ENCODE peak calls at places on chromosome 15, in four cellular contexts. N, H, X and T are unnamed samples. For H3K9me3, the result is how much of the 10 kb centered on the place peaks cover.

GRCh38 chr15:83653639-83654378 is at the start of gene ADAMTSL3:
- DNase-seq in N (peak), H (peak), X (peak), T (no peak)

GRCh38 chr15:29827421-29827820 is 5.2 kb upstream of the TJP1 start:
- DNase-seq in N (no peak), X (no peak), H (no peak), T (no peak)

GRCh38 chr15:78840661-78841060 is 29.4 kb upstream of the ADAMTS7 start:
- DNase-seq in X (peak), H (no peak), N (peak), T (no peak)

GRCh38 chr15:68315495-68316007 is 38.0 kb downstream of the FEM1B start:
- DNase-seq in X (no peak), H (no peak), N (peak), T (no peak)

GRCh38 chr15:90394702-90395442 is 6.8 kb downstream of the IQGAP1 start:
- DNase-seq in X (no peak), N (no peak), H (no peak), T (no peak)

GRCh38 chr15:78434134-78434533 is 3.9 kb upstream of the IREB2 start:
- DNase-seq in X (no peak), H (no peak), N (no peak), T (no peak)

GRCh38 chr15:39869858-39870515 is 50.1 kb downstream of the GPR176 start:
- DNase-seq in N (peak), X (no peak), H (no peak), T (no peak)

GRCh38 chr15:55576911-55577310 is 11.2 kb downstream of the PYGO1 start:
- DNase-seq in X (no peak), H (no peak), N (no peak), T (no peak)

GRCh38 chr15:76939715-76940114 is 8.2 kb downstream of the RCN2 start:
- DNase-seq in H (no peak), X (peak), N (no peak), T (no peak)

GRCh38 chr15:43150171-43150929 is 17.0 kb downstream of the TMEM62 start:
- DNase-seq in N (no peak), H (no peak), X (peak), T (no peak)

GRCh38 chr15:27358751-27359434 is 387.9 kb downstream of the GABRG3 start:
- DNase-seq in X (peak), H (no peak), N (no peak), T (no peak)

GRCh38 chr15:70879386-70879785 is 12.8 kb downstream of the THAP10 start:
- DNase-seq in N (no peak), X (peak), H (no peak), T (no peak)

GRCh38 chr15:50181983-50182232 is at the start of gene SLC27A2:
- DNase-seq in N (no peak), X (no peak), H (no peak), T (no peak)

GRCh38 chr15:60004846-60005351 is 788 bp downstream of the FOXB1 start:
- DNase-seq in X (peak), H (no peak), N (no peak), T (no peak)
- H3K4me3 ChIP-seq in X (no peak), H (no peak), N (peak), T (peak)

GRCh38 chr15:25175033-25175788 is 220.4 kb downstream of the SNRPN start:
- DNase-seq in X (no peak), N (no peak), H (no peak), T (no peak)
- H3K9me3 ChIP-seq in X (under half), N (half or more), H (under half), T (under half)

DNA sequence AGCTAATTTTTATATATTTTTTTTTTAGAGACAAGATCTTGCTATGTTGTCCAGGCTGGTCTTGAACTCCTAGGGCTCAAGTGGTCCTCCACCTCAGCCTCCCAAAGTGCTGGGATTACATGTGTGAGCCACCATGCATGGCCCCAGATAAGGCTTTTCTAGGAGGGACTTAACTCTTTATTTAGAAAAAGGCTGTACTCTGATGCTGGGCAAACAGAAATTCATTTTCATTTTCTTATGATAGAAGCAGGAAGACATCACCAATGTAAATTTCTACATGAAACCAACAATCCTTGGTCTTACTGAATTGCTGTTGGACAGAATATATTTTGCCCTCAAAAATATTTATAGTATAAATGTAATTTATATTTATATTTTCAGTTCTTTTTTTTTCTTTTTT is 9.6 kb downstream of the NIPA1 start:
- DNase-seq in X (no peak), H (no peak), N (no peak), T (no peak)
- H3K4me3 ChIP-seq in X (no peak), H (no peak), N (no peak), T (no peak)

DNA sequence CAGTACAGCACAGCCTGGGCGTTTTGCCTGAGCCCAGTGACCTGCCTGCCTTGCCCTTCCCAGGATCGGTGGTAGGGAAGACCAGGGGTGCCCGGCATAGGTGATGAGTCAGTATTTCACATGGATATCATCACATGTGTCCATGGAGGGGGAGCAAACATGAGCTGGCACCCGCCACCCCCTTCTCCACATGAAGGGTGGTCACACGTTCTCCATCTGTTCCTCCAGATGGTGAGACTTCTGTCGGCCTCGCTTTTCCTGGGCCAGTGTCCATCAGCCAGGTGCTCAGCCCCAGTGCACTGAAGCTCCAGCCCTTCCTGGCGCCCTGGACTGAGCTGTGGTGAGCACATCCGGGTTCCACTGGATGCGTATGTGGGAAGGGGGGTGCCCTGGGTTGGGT is 208.4 kb downstream of the UBE3A start:
- DNase-seq in H (no peak), N (no peak), X (no peak), T (no peak)
- H3K9me3 ChIP-seq in H (under half), N (under half), X (under half), T (under half)

GRCh38 chr15:60804551-60804950 is 325.6 kb upstream of the ICE2 start:
- DNase-seq in H (no peak), X (no peak), N (no peak), T (no peak)
- H3K4me3 ChIP-seq in H (no peak), X (no peak), N (no peak), T (no peak)

DNA sequence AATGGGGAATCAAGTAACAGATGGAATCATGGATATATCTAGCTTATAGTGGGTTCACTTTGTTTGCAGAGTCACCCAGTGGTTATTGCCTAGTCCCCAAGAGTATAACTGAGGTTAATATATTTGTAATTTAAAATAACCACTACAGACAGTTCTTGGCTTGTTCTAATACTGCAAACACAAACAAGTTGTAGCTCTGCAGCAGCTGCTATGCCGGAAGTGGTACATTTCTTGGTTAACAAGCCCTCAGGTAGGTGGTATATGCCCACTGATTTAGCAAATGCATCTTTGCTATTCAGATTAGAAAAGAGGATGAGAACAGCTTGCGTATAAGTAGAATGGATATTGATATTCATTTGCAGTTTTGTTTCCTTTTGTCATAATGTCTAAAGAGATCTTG is 984.2 kb downstream of the SQOR start:
- DNase-seq in X (no peak), N (no peak), H (no peak), T (no peak)
- H3K9me3 ChIP-seq in X (under half), N (under half), H (under half), T (under half)

GRCh38 chr15:48285329-48286214 is 45.7 kb upstream of the DUT start:
- DNase-seq in H (no peak), N (peak), X (peak), T (peak)
- H3K4me3 ChIP-seq in H (no peak), N (peak), X (peak), T (no peak)

GRCh38 chr15:79918278-79918677 is 21.5 kb upstream of the MTHFS start:
- DNase-seq in X (no peak), H (no peak), N (no peak), T (no peak)
- H3K9me3 ChIP-seq in X (under half), H (under half), N (half or more), T (under half)